ENCODE peak calls at places on chromosomes 3 and 15, in eight cellular contexts. One of them, this sample, is unnamed.

GRCh38 chr3:197328198-197328597 is 29.8 kb upstream of the DLG1 start:
- DNase-seq in body of pancreas: no peak
- DNase-seq in substantia nigra: no peak
- DNase-seq in stimulated activated CD8-positive, alpha-beta memory T cell treated with anti-CD3 and anti-CD28 coated beads, Interleukin-4, amount 100 ng/mL, for 4 hours: no peak
- DNase-seq in activated naive CD4-positive, alpha-beta T cell treated with anti-CD3 and anti-CD28 coated beads, Interleukin-2, amount 50 U/mL, for 72 hours: no peak
- DNase-seq in cardiac fibroblast: no peak
- DNase-seq in HTR-8/SVneo: no peak
- DNase-seq in stimulated activated CD4-positive, alpha-beta T cell treated with anti-CD3 and anti-CD28 coated beads, Interleukin-15, amount 100 ng/mL, for 24 hours: no peak
- DNase-seq in this sample: no peak

GRCh38 chr3:39960515-39961403 is 151.3 kb downstream of the MYRIP start:
- DNase-seq in body of pancreas: no peak
- DNase-seq in substantia nigra: no peak
- DNase-seq in stimulated activated CD8-positive, alpha-beta memory T cell treated with anti-CD3 and anti-CD28 coated beads, Interleukin-4, amount 100 ng/mL, for 4 hours: no peak
- DNase-seq in activated naive CD4-positive, alpha-beta T cell treated with anti-CD3 and anti-CD28 coated beads, Interleukin-2, amount 50 U/mL, for 72 hours: no peak
- DNase-seq in cardiac fibroblast: peak; percentile 69
- DNase-seq in HTR-8/SVneo: no peak
- DNase-seq in stimulated activated CD4-positive, alpha-beta T cell treated with anti-CD3 and anti-CD28 coated beads, Interleukin-15, amount 100 ng/mL, for 24 hours: no peak
- DNase-seq in this sample: peak; percentile 2

GRCh38 chr3:130084581-130084980 is 3.0 kb downstream of the ALG1L2 start:
- DNase-seq in body of pancreas: no peak
- DNase-seq in substantia nigra: no peak
- DNase-seq in stimulated activated CD8-positive, alpha-beta memory T cell treated with anti-CD3 and anti-CD28 coated beads, Interleukin-4, amount 100 ng/mL, for 4 hours: no peak
- DNase-seq in activated naive CD4-positive, alpha-beta T cell treated with anti-CD3 and anti-CD28 coated beads, Interleukin-2, amount 50 U/mL, for 72 hours: no peak
- DNase-seq in cardiac fibroblast: no peak
- DNase-seq in HTR-8/SVneo: no peak
- DNase-seq in stimulated activated CD4-positive, alpha-beta T cell treated with anti-CD3 and anti-CD28 coated beads, Interleukin-15, amount 100 ng/mL, for 24 hours: no peak
- DNase-seq in this sample: no peak

GRCh38 chr3:134485075-134485536 is 679 bp downstream of the ANAPC13 start:
- DNase-seq in body of pancreas: peak; percentile 42
- DNase-seq in substantia nigra: no peak
- DNase-seq in stimulated activated CD8-positive, alpha-beta memory T cell treated with anti-CD3 and anti-CD28 coated beads, Interleukin-4, amount 100 ng/mL, for 4 hours: peak; percentile 5
- DNase-seq in activated naive CD4-positive, alpha-beta T cell treated with anti-CD3 and anti-CD28 coated beads, Interleukin-2, amount 50 U/mL, for 72 hours: peak; percentile 64
- DNase-seq in cardiac fibroblast: peak; percentile 37
- DNase-seq in HTR-8/SVneo: no peak
- DNase-seq in stimulated activated CD4-positive, alpha-beta T cell treated with anti-CD3 and anti-CD28 coated beads, Interleukin-15, amount 100 ng/mL, for 24 hours: no peak
- DNase-seq in this sample: peak; percentile 14

GRCh38 chr15:64216722-64217428 is 54.1 kb upstream of the PPIB start:
- DNase-seq in body of pancreas: peak; percentile 38
- DNase-seq in substantia nigra: no peak
- DNase-seq in stimulated activated CD8-positive, alpha-beta memory T cell treated with anti-CD3 and anti-CD28 coated beads, Interleukin-4, amount 100 ng/mL, for 4 hours: no peak
- DNase-seq in activated naive CD4-positive, alpha-beta T cell treated with anti-CD3 and anti-CD28 coated beads, Interleukin-2, amount 50 U/mL, for 72 hours: no peak
- DNase-seq in cardiac fibroblast: peak; percentile 51
- DNase-seq in HTR-8/SVneo: no peak
- DNase-seq in stimulated activated CD4-positive, alpha-beta T cell treated with anti-CD3 and anti-CD28 coated beads, Interleukin-15, amount 100 ng/mL, for 24 hours: no peak
- DNase-seq in this sample: peak; percentile 68

GRCh38 chr3:159082514-159082913 is 280.7 kb downstream of the MFSD1 start:
- DNase-seq in body of pancreas: no peak
- DNase-seq in substantia nigra: no peak
- DNase-seq in stimulated activated CD8-positive, alpha-beta memory T cell treated with anti-CD3 and anti-CD28 coated beads, Interleukin-4, amount 100 ng/mL, for 4 hours: no peak
- DNase-seq in activated naive CD4-positive, alpha-beta T cell treated with anti-CD3 and anti-CD28 coated beads, Interleukin-2, amount 50 U/mL, for 72 hours: no peak
- DNase-seq in cardiac fibroblast: no peak
- DNase-seq in HTR-8/SVneo: peak; percentile 10
- DNase-seq in stimulated activated CD4-positive, alpha-beta T cell treated with anti-CD3 and anti-CD28 coated beads, Interleukin-15, amount 100 ng/mL, for 24 hours: no peak
- DNase-seq in this sample: no peak

GRCh38 chr3:123282461-123282860 is 80.7 kb downstream of the SEC22A start:
- DNase-seq in body of pancreas: no peak
- DNase-seq in substantia nigra: no peak
- DNase-seq in stimulated activated CD8-positive, alpha-beta memory T cell treated with anti-CD3 and anti-CD28 coated beads, Interleukin-4, amount 100 ng/mL, for 4 hours: no peak
- DNase-seq in activated naive CD4-positive, alpha-beta T cell treated with anti-CD3 and anti-CD28 coated beads, Interleukin-2, amount 50 U/mL, for 72 hours: no peak
- DNase-seq in cardiac fibroblast: no peak
- DNase-seq in HTR-8/SVneo: no peak
- DNase-seq in stimulated activated CD4-positive, alpha-beta T cell treated with anti-CD3 and anti-CD28 coated beads, Interleukin-15, amount 100 ng/mL, for 24 hours: no peak
- DNase-seq in this sample: no peak

GRCh38 chr3:70999730-71000129 is 583.8 kb downstream of the FOXP1 start:
- DNase-seq in body of pancreas: peak; percentile 29
- DNase-seq in substantia nigra: no peak
- DNase-seq in stimulated activated CD8-positive, alpha-beta memory T cell treated with anti-CD3 and anti-CD28 coated beads, Interleukin-4, amount 100 ng/mL, for 4 hours: no peak
- DNase-seq in activated naive CD4-positive, alpha-beta T cell treated with anti-CD3 and anti-CD28 coated beads, Interleukin-2, amount 50 U/mL, for 72 hours: no peak
- DNase-seq in cardiac fibroblast: peak; percentile 79
- DNase-seq in HTR-8/SVneo: no peak
- DNase-seq in stimulated activated CD4-positive, alpha-beta T cell treated with anti-CD3 and anti-CD28 coated beads, Interleukin-15, amount 100 ng/mL, for 24 hours: no peak
- DNase-seq in this sample: no peak

GRCh38 chr3:97228966-97229365 is 414.6 kb downstream of the EPHA6 start:
- DNase-seq in body of pancreas: no peak
- DNase-seq in substantia nigra: no peak
- DNase-seq in stimulated activated CD8-positive, alpha-beta memory T cell treated with anti-CD3 and anti-CD28 coated beads, Interleukin-4, amount 100 ng/mL, for 4 hours: no peak
- DNase-seq in activated naive CD4-positive, alpha-beta T cell treated with anti-CD3 and anti-CD28 coated beads, Interleukin-2, amount 50 U/mL, for 72 hours: no peak
- DNase-seq in cardiac fibroblast: no peak
- DNase-seq in HTR-8/SVneo: no peak
- DNase-seq in stimulated activated CD4-positive, alpha-beta T cell treated with anti-CD3 and anti-CD28 coated beads, Interleukin-15, amount 100 ng/mL, for 24 hours: no peak
- DNase-seq in this sample: no peak

GRCh38 chr3:4850928-4851265 is 128.3 kb upstream of the BHLHE40 start:
- DNase-seq in body of pancreas: no peak
- DNase-seq in substantia nigra: no peak
- DNase-seq in stimulated activated CD8-positive, alpha-beta memory T cell treated with anti-CD3 and anti-CD28 coated beads, Interleukin-4, amount 100 ng/mL, for 4 hours: no peak
- DNase-seq in activated naive CD4-positive, alpha-beta T cell treated with anti-CD3 and anti-CD28 coated beads, Interleukin-2, amount 50 U/mL, for 72 hours: no peak
- DNase-seq in cardiac fibroblast: no peak
- DNase-seq in HTR-8/SVneo: no peak
- DNase-seq in stimulated activated CD4-positive, alpha-beta T cell treated with anti-CD3 and anti-CD28 coated beads, Interleukin-15, amount 100 ng/mL, for 24 hours: no peak
- DNase-seq in this sample: no peak

GRCh38 chr3:166362698-166363097 is 525.5 kb upstream of the BCHE start:
- DNase-seq in body of pancreas: no peak
- DNase-seq in substantia nigra: no peak
- DNase-seq in stimulated activated CD8-positive, alpha-beta memory T cell treated with anti-CD3 and anti-CD28 coated beads, Interleukin-4, amount 100 ng/mL, for 4 hours: no peak
- DNase-seq in activated naive CD4-positive, alpha-beta T cell treated with anti-CD3 and anti-CD28 coated beads, Interleukin-2, amount 50 U/mL, for 72 hours: no peak
- DNase-seq in cardiac fibroblast: no peak
- DNase-seq in HTR-8/SVneo: no peak
- DNase-seq in stimulated activated CD4-positive, alpha-beta T cell treated with anti-CD3 and anti-CD28 coated beads, Interleukin-15, amount 100 ng/mL, for 24 hours: no peak
- DNase-seq in this sample: no peak

GRCh38 chr3:8557298-8557697 is 55.7 kb downstream of the LMCD1 start:
- DNase-seq in body of pancreas: peak; percentile 29
- DNase-seq in substantia nigra: no peak
- DNase-seq in stimulated activated CD8-positive, alpha-beta memory T cell treated with anti-CD3 and anti-CD28 coated beads, Interleukin-4, amount 100 ng/mL, for 4 hours: no peak
- DNase-seq in activated naive CD4-positive, alpha-beta T cell treated with anti-CD3 and anti-CD28 coated beads, Interleukin-2, amount 50 U/mL, for 72 hours: no peak
- DNase-seq in cardiac fibroblast: peak; percentile 54
- DNase-seq in HTR-8/SVneo: no peak
- DNase-seq in stimulated activated CD4-positive, alpha-beta T cell treated with anti-CD3 and anti-CD28 coated beads, Interleukin-15, amount 100 ng/mL, for 24 hours: no peak
- DNase-seq in this sample: no peak

GRCh38 chr3:178618907-178619306 is 82.7 kb downstream of the KCNMB2 start:
- DNase-seq in body of pancreas: no peak
- DNase-seq in substantia nigra: no peak
- DNase-seq in stimulated activated CD8-positive, alpha-beta memory T cell treated with anti-CD3 and anti-CD28 coated beads, Interleukin-4, amount 100 ng/mL, for 4 hours: no peak
- DNase-seq in activated naive CD4-positive, alpha-beta T cell treated with anti-CD3 and anti-CD28 coated beads, Interleukin-2, amount 50 U/mL, for 72 hours: no peak
- DNase-seq in cardiac fibroblast: no peak
- DNase-seq in HTR-8/SVneo: no peak
- DNase-seq in stimulated activated CD4-positive, alpha-beta T cell treated with anti-CD3 and anti-CD28 coated beads, Interleukin-15, amount 100 ng/mL, for 24 hours: no peak
- DNase-seq in this sample: no peak

GRCh38 chr15:57541805-57542504 is 49.7 kb upstream of the MYZAP start:
- DNase-seq in body of pancreas: peak; percentile 76
- DNase-seq in substantia nigra: no peak
- DNase-seq in stimulated activated CD8-positive, alpha-beta memory T cell treated with anti-CD3 and anti-CD28 coated beads, Interleukin-4, amount 100 ng/mL, for 4 hours: no peak
- DNase-seq in activated naive CD4-positive, alpha-beta T cell treated with anti-CD3 and anti-CD28 coated beads, Interleukin-2, amount 50 U/mL, for 72 hours: no peak
- DNase-seq in cardiac fibroblast: peak; percentile 88
- DNase-seq in HTR-8/SVneo: peak; percentile 53
- DNase-seq in stimulated activated CD4-positive, alpha-beta T cell treated with anti-CD3 and anti-CD28 coated beads, Interleukin-15, amount 100 ng/mL, for 24 hours: peak; percentile 62
- DNase-seq in this sample: peak; percentile 79

This sample was measured in thyroid gland.